ENCODE peak calls at places on chromosomes 5 and 9, in four cellular contexts. One of them, this sample, is unnamed.

GRCh38 chr5:8961219-8961618 is 584.7 kb downstream of the SEMA5A start:
- DNase-seq in stimulated activated CD8-positive, alpha-beta memory T cell treated with anti-CD3 and anti-CD28 coated beads, Interleukin-7, amount 100 ng/mL, for 4 hours: no peak
- DNase-seq in hippocampal formation: no peak
- DNase-seq in activated B cell treated with CpG ODN at 0.5 μM for 24 hours: no peak
- DNase-seq in this sample: no peak

GRCh38 chr9:104374711-104375110 is 129.4 kb upstream of the OR13F1 start:
- DNase-seq in hippocampal formation: no peak
- DNase-seq in stimulated activated CD8-positive, alpha-beta memory T cell treated with anti-CD3 and anti-CD28 coated beads, Interleukin-7, amount 100 ng/mL, for 4 hours: no peak
- DNase-seq in activated B cell treated with CpG ODN at 0.5 μM for 24 hours: no peak
- DNase-seq in this sample: no peak

GRCh38 chr9:5953743-5954707 is 61.4 kb downstream of the RANBP6 start:
- DNase-seq in hippocampal formation: no peak
- DNase-seq in stimulated activated CD8-positive, alpha-beta memory T cell treated with anti-CD3 and anti-CD28 coated beads, Interleukin-7, amount 100 ng/mL, for 4 hours: no peak
- DNase-seq in activated B cell treated with CpG ODN at 0.5 μM for 24 hours: no peak
- DNase-seq in this sample: no peak

GRCh38 chr5:54836959-54837534 is 148.3 kb downstream of the ESM1 start:
- DNase-seq in stimulated activated CD8-positive, alpha-beta memory T cell treated with anti-CD3 and anti-CD28 coated beads, Interleukin-7, amount 100 ng/mL, for 4 hours: no peak
- DNase-seq in hippocampal formation: no peak
- DNase-seq in activated B cell treated with CpG ODN at 0.5 μM for 24 hours: no peak
- DNase-seq in this sample: no peak

GRCh38 chr5:84382363-84383295 is 2.1 kb downstream of the EDIL3 start:
- DNase-seq in hippocampal formation: peak
- DNase-seq in activated B cell treated with CpG ODN at 0.5 μM for 24 hours: no peak
- DNase-seq in stimulated activated CD8-positive, alpha-beta memory T cell treated with anti-CD3 and anti-CD28 coated beads, Interleukin-7, amount 100 ng/mL, for 4 hours: no peak
- DNase-seq in this sample: no peak

GRCh38 chr5:40071870-40072269 is 607.8 kb upstream of the PTGER4 start:
- DNase-seq in hippocampal formation: no peak
- DNase-seq in activated B cell treated with CpG ODN at 0.5 μM for 24 hours: no peak
- DNase-seq in stimulated activated CD8-positive, alpha-beta memory T cell treated with anti-CD3 and anti-CD28 coated beads, Interleukin-7, amount 100 ng/mL, for 4 hours: no peak
- DNase-seq in this sample: no peak

GRCh38 chr9:91433180-91433579 is 9.5 kb upstream of the NFIL3 start:
- DNase-seq in hippocampal formation: peak
- DNase-seq in stimulated activated CD8-positive, alpha-beta memory T cell treated with anti-CD3 and anti-CD28 coated beads, Interleukin-7, amount 100 ng/mL, for 4 hours: no peak
- DNase-seq in activated B cell treated with CpG ODN at 0.5 μM for 24 hours: no peak
- DNase-seq in this sample: no peak

GRCh38 chr9:132589148-132590036 is 7.0 kb downstream of the BARHL1 start:
- DNase-seq in activated B cell treated with CpG ODN at 0.5 μM for 24 hours: no peak
- DNase-seq in stimulated activated CD8-positive, alpha-beta memory T cell treated with anti-CD3 and anti-CD28 coated beads, Interleukin-7, amount 100 ng/mL, for 4 hours: no peak
- DNase-seq in hippocampal formation: no peak
- DNase-seq in this sample: no peak

GRCh38 chr5:25064306-25064705 is 419.5 kb upstream of the CDH10 start:
- DNase-seq in hippocampal formation: no peak
- DNase-seq in stimulated activated CD8-positive, alpha-beta memory T cell treated with anti-CD3 and anti-CD28 coated beads, Interleukin-7, amount 100 ng/mL, for 4 hours: no peak
- DNase-seq in activated B cell treated with CpG ODN at 0.5 μM for 24 hours: no peak
- DNase-seq in this sample: no peak

GRCh38 chr5:98334946-98335345 is 438.5 kb upstream of the RGMB start:
- DNase-seq in stimulated activated CD8-positive, alpha-beta memory T cell treated with anti-CD3 and anti-CD28 coated beads, Interleukin-7, amount 100 ng/mL, for 4 hours: no peak
- DNase-seq in hippocampal formation: no peak
- DNase-seq in activated B cell treated with CpG ODN at 0.5 μM for 24 hours: no peak
- DNase-seq in this sample: no peak

GRCh38 chr5:89936576-89936975 is 473.0 kb downstream of the CETN3 start:
- DNase-seq in activated B cell treated with CpG ODN at 0.5 μM for 24 hours: no peak
- DNase-seq in stimulated activated CD8-positive, alpha-beta memory T cell treated with anti-CD3 and anti-CD28 coated beads, Interleukin-7, amount 100 ng/mL, for 4 hours: no peak
- DNase-seq in hippocampal formation: no peak
- DNase-seq in this sample: no peak

This sample was measured in CD14-positive monocyte.